ENCODE peak calls at places on chromosome 5, in five cellular contexts. One of them, this sample, is unnamed.

GRCh38 chr5:113489299-113489698 is 1.0 kb upstream of the MCC start:
- DNase-seq in left ventricle myocardium inferior: no peak
- DNase-seq in A549: peak
- DNase-seq in lower lobe of right lung: no peak
- DNase-seq in dorsolateral prefrontal cortex: no peak
- DNase-seq in this sample: no peak

GRCh38 chr5:172533058-172533398 is 78.7 kb upstream of the SH3PXD2B start:
- DNase-seq in left ventricle myocardium inferior: no peak
- DNase-seq in A549: no peak
- DNase-seq in lower lobe of right lung: no peak
- DNase-seq in dorsolateral prefrontal cortex: no peak
- DNase-seq in this sample: peak

GRCh38 chr5:72604111-72604792 is 97.0 kb upstream of the ZNF366 start:
- DNase-seq in left ventricle myocardium inferior: no peak
- DNase-seq in A549: no peak
- DNase-seq in lower lobe of right lung: no peak
- DNase-seq in dorsolateral prefrontal cortex: no peak
- DNase-seq in this sample: no peak

GRCh38 chr5:138649775-138650174 is 74.6 kb upstream of the HSPA9 start:
- DNase-seq in left ventricle myocardium inferior: no peak
- DNase-seq in A549: no peak
- DNase-seq in lower lobe of right lung: no peak
- DNase-seq in dorsolateral prefrontal cortex: no peak
- DNase-seq in this sample: no peak

GRCh38 chr5:148393390-148393741 is 9.6 kb downstream of the FBXO38 start:
- DNase-seq in left ventricle myocardium inferior: no peak
- DNase-seq in A549: no peak
- DNase-seq in lower lobe of right lung: no peak
- DNase-seq in dorsolateral prefrontal cortex: no peak
- DNase-seq in this sample: no peak

GRCh38 chr5:132226516-132227234 is 978 bp downstream of the P4HA2 start:
- DNase-seq in left ventricle myocardium inferior: no peak
- DNase-seq in A549: no peak
- DNase-seq in lower lobe of right lung: no peak
- DNase-seq in dorsolateral prefrontal cortex: no peak
- DNase-seq in this sample: peak

GRCh38 chr5:160675988-160676387 is 176.0 kb downstream of the ATP10B start:
- DNase-seq in left ventricle myocardium inferior: no peak
- DNase-seq in A549: no peak
- DNase-seq in lower lobe of right lung: no peak
- DNase-seq in dorsolateral prefrontal cortex: no peak
- DNase-seq in this sample: no peak

GRCh38 chr5:170491479-170491878 is 12.3 kb upstream of the KCNIP1 start:
- DNase-seq in left ventricle myocardium inferior: no peak
- DNase-seq in A549: no peak
- DNase-seq in lower lobe of right lung: no peak
- DNase-seq in dorsolateral prefrontal cortex: no peak
- DNase-seq in this sample: no peak

GRCh38 chr5:120788481-120788880 is 324.4 kb downstream of the PRR16 start:
- DNase-seq in left ventricle myocardium inferior: no peak
- DNase-seq in A549: no peak
- DNase-seq in lower lobe of right lung: no peak
- DNase-seq in dorsolateral prefrontal cortex: no peak
- DNase-seq in this sample: no peak

GRCh38 chr5:154190652-154191304 is at the start of gene GALNT10:
- DNase-seq in left ventricle myocardium inferior: peak
- DNase-seq in A549: peak
- DNase-seq in lower lobe of right lung: peak
- DNase-seq in dorsolateral prefrontal cortex: no peak
- DNase-seq in this sample: peak

GRCh38 chr5:171827162-171827561 is 41.5 kb downstream of the SMIM23 start:
- DNase-seq in left ventricle myocardium inferior: no peak
- DNase-seq in A549: no peak
- DNase-seq in lower lobe of right lung: no peak
- DNase-seq in dorsolateral prefrontal cortex: no peak
- DNase-seq in this sample: no peak

GRCh38 chr5:132559661-132560060 is 2.9 kb downstream of the RAD50 start:
- DNase-seq in left ventricle myocardium inferior: no peak
- DNase-seq in A549: no peak
- DNase-seq in lower lobe of right lung: no peak
- DNase-seq in dorsolateral prefrontal cortex: no peak
- DNase-seq in this sample: no peak

GRCh38 chr5:124721336-124721735 is 25.1 kb downstream of the ZNF608 start:
- DNase-seq in left ventricle myocardium inferior: no peak
- DNase-seq in A549: no peak
- DNase-seq in lower lobe of right lung: no peak
- DNase-seq in dorsolateral prefrontal cortex: no peak
- DNase-seq in this sample: no peak

GRCh38 chr5:131610198-131611063 is 24.6 kb downstream of the RAPGEF6 start:
- DNase-seq in left ventricle myocardium inferior: no peak
- DNase-seq in A549: peak
- DNase-seq in lower lobe of right lung: no peak
- DNase-seq in dorsolateral prefrontal cortex: no peak
- DNase-seq in this sample: no peak

GRCh38 chr5:132001647-132002561 is 9.6 kb downstream of the ACSL6 start:
- DNase-seq in left ventricle myocardium inferior: no peak
- DNase-seq in A549: no peak
- DNase-seq in lower lobe of right lung: peak
- DNase-seq in dorsolateral prefrontal cortex: peak
- DNase-seq in this sample: no peak

GRCh38 chr5:81884871-81885270 is 87.0 kb upstream of the ATG10 start:
- DNase-seq in left ventricle myocardium inferior: no peak
- DNase-seq in A549: no peak
- DNase-seq in lower lobe of right lung: no peak
- DNase-seq in dorsolateral prefrontal cortex: no peak
- DNase-seq in this sample: no peak

GRCh38 chr5:168575391-168576372 is 3.5 kb downstream of the PANK3 start:
- DNase-seq in left ventricle myocardium inferior: no peak
- DNase-seq in A549: no peak
- DNase-seq in lower lobe of right lung: no peak
- DNase-seq in dorsolateral prefrontal cortex: no peak
- DNase-seq in this sample: no peak

GRCh38 chr5:64183956-64184355 is 18.3 kb downstream of the RNF180 start:
- DNase-seq in left ventricle myocardium inferior: no peak
- DNase-seq in A549: no peak
- DNase-seq in lower lobe of right lung: no peak
- DNase-seq in dorsolateral prefrontal cortex: no peak
- DNase-seq in this sample: no peak
- H3K27ac ChIP-seq in left ventricle myocardium inferior: no peak
- H3K27ac ChIP-seq in A549: no peak
- H3K27ac ChIP-seq in lower lobe of right lung: no peak
- H3K27ac ChIP-seq in dorsolateral prefrontal cortex: no peak
- H3K27ac ChIP-seq in this sample: no peak

GRCh38 chr5:150209020-150209635 is 19.3 kb downstream of the SLC6A7 start:
- DNase-seq in left ventricle myocardium inferior: no peak
- DNase-seq in A549: no peak
- DNase-seq in lower lobe of right lung: peak
- DNase-seq in dorsolateral prefrontal cortex: no peak
- DNase-seq in this sample: peak
- H3K27ac ChIP-seq in left ventricle myocardium inferior: no peak
- H3K27ac ChIP-seq in A549: no peak
- H3K27ac ChIP-seq in lower lobe of right lung: no peak
- H3K27ac ChIP-seq in dorsolateral prefrontal cortex: no peak
- H3K27ac ChIP-seq in this sample: peak

DNA sequence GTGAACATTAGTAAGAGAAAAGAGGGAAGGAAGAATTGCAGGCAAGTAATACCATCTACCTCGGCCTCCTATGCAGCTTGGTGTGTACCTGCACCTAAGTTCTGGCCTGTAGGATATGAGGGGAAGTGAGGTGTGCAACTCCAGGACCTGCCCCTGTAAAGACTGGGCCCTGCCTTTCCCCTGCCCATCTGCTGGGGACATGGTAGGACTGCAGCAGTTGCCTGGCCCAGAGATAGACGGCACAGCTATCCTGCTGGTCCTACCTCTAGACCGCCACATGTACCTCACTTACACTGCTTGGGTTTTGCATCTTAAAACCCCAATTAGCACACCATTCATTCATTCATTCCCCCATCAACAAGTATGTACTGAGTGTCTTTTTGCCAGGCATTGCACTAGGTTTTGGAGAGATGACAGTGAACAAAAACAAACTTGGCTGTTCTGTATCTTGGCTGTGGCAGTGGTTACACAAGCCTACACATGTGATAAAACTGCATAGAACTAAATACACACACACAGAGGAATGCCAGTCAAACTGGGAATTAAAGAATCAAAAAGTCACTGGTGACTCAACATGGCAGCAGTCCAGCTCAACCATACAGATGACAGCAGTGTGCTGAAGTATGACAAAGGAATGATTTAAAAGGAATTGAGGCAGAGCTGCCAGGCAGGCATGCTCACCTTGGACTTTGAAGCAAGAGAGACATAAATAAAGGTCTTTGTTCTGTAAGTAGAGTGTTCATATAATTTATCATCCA is 23.3 kb upstream of the MGAT1 start:
- DNase-seq in left ventricle myocardium inferior: no peak
- DNase-seq in A549: no peak
- DNase-seq in lower lobe of right lung: no peak
- DNase-seq in dorsolateral prefrontal cortex: no peak
- DNase-seq in this sample: no peak
- H3K27ac ChIP-seq in left ventricle myocardium inferior: peak
- H3K27ac ChIP-seq in A549: no peak
- H3K27ac ChIP-seq in lower lobe of right lung: peak
- H3K27ac ChIP-seq in dorsolateral prefrontal cortex: peak
- H3K27ac ChIP-seq in this sample: peak

DNA sequence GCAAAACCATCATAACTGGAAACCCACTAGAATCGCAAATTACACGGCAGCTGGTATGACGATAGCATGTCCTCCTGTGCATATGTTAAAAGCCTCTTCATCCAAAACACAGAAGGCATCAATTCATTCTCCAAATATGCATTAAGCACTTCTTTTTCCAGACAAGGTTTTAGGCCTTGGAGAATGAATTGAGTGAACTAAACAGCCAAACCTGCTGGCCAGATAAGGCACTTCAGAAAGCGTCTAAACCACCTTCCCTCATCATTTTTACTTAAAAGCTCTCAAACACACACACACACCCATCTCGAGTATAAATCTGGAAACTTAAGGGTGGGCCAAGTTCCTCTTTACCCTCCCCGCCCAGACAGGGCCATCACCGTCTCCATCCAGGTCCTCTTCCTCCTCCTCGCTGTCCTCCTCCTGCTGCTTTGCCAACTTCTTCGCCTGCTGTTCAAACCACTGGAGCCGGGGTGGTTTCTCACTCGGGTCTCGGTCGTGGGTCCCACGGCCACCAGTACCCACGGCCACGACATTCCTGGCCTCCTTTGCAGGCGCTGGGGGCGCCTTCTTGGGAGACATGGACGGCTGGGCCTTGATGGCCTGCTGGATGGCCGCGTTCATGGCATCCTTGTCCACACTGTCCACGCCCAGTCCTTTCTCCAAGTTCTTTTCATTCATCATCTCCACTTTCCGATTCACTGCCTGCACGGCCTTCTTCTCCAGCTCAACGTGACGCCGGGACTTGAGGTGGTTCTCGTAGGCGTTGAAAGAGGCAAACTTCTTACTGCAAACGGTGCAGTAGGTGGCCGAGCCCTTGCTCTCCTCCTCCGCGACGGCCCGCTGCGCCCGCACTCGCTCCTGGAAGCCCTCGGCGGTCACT is 696 bp downstream of the ZNF622 start:
- DNase-seq in left ventricle myocardium inferior: no peak
- DNase-seq in A549: no peak
- DNase-seq in lower lobe of right lung: peak
- DNase-seq in dorsolateral prefrontal cortex: no peak
- DNase-seq in this sample: no peak
- H3K27ac ChIP-seq in left ventricle myocardium inferior: peak
- H3K27ac ChIP-seq in A549: peak
- H3K27ac ChIP-seq in lower lobe of right lung: peak
- H3K27ac ChIP-seq in dorsolateral prefrontal cortex: peak
- H3K27ac ChIP-seq in this sample: peak

GRCh38 chr5:89929173-89929572 is 480.4 kb downstream of the CETN3 start:
- DNase-seq in left ventricle myocardium inferior: no peak
- DNase-seq in A549: no peak
- DNase-seq in lower lobe of right lung: no peak
- DNase-seq in dorsolateral prefrontal cortex: no peak
- DNase-seq in this sample: no peak

GRCh38 chr5:89932771-89933181 is 476.8 kb downstream of the CETN3 start:
- DNase-seq in left ventricle myocardium inferior: no peak
- DNase-seq in A549: no peak
- DNase-seq in lower lobe of right lung: no peak
- DNase-seq in dorsolateral prefrontal cortex: no peak
- DNase-seq in this sample: no peak

GRCh38 chr5:89930591-89931383 is 478.8 kb downstream of the CETN3 start:
- DNase-seq in left ventricle myocardium inferior: no peak
- DNase-seq in A549: no peak
- DNase-seq in lower lobe of right lung: no peak
- DNase-seq in dorsolateral prefrontal cortex: no peak
- DNase-seq in this sample: no peak

GRCh38 chr5:89934069-89934468 is 475.5 kb downstream of the CETN3 start:
- DNase-seq in left ventricle myocardium inferior: no peak
- DNase-seq in A549: no peak
- DNase-seq in lower lobe of right lung: no peak
- DNase-seq in dorsolateral prefrontal cortex: no peak
- DNase-seq in this sample: no peak

GRCh38 chr5:89929834-89930233 is 479.7 kb downstream of the CETN3 start:
- DNase-seq in left ventricle myocardium inferior: no peak
- DNase-seq in A549: no peak
- DNase-seq in lower lobe of right lung: no peak
- DNase-seq in dorsolateral prefrontal cortex: no peak
- DNase-seq in this sample: no peak
- H3K27ac ChIP-seq in left ventricle myocardium inferior: peak
- H3K27ac ChIP-seq in A549: no peak
- H3K27ac ChIP-seq in lower lobe of right lung: no peak
- H3K27ac ChIP-seq in dorsolateral prefrontal cortex: no peak
- H3K27ac ChIP-seq in this sample: no peak

DNA sequence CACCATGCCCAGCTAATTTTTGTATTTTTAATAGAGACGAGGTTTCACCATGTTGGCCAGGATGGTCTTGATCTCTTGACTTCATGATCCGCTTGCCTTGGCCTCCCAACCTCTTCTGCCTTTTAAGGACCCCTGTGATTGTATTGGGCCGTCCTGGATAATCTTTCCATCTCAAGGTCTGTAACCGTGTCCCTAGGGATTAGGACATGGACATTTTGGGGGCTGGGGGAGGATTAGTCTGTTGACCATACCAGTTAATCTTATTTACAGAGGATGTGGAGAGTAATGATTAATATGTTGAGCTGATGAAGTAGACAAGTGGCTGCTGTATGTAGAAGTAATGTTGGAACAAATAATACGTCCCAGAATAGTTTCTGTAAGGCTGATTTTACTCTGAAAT is 23.1 kb downstream of the LNPEP start:
- DNase-seq in left ventricle myocardium inferior: no peak
- DNase-seq in A549: no peak
- DNase-seq in lower lobe of right lung: no peak
- DNase-seq in dorsolateral prefrontal cortex: no peak
- DNase-seq in this sample: no peak
- H3K27ac ChIP-seq in left ventricle myocardium inferior: no peak
- H3K27ac ChIP-seq in A549: no peak
- H3K27ac ChIP-seq in lower lobe of right lung: no peak
- H3K27ac ChIP-seq in dorsolateral prefrontal cortex: no peak
- H3K27ac ChIP-seq in this sample: peak

GRCh38 chr5:39405489-39405888 is 19.3 kb downstream of the DAB2 start:
- DNase-seq in left ventricle myocardium inferior: no peak
- DNase-seq in A549: no peak
- DNase-seq in lower lobe of right lung: no peak
- DNase-seq in dorsolateral prefrontal cortex: no peak
- DNase-seq in this sample: no peak
- H3K27ac ChIP-seq in left ventricle myocardium inferior: no peak
- H3K27ac ChIP-seq in A549: no peak
- H3K27ac ChIP-seq in lower lobe of right lung: no peak
- H3K27ac ChIP-seq in dorsolateral prefrontal cortex: no peak
- H3K27ac ChIP-seq in this sample: no peak

GRCh38 chr5:134097221-134097620 is 17.3 kb upstream of the TCF7 start:
- DNase-seq in left ventricle myocardium inferior: no peak
- DNase-seq in A549: no peak
- DNase-seq in lower lobe of right lung: no peak
- DNase-seq in dorsolateral prefrontal cortex: no peak
- DNase-seq in this sample: no peak
- H3K27ac ChIP-seq in left ventricle myocardium inferior: no peak
- H3K27ac ChIP-seq in A549: no peak
- H3K27ac ChIP-seq in lower lobe of right lung: no peak
- H3K27ac ChIP-seq in dorsolateral prefrontal cortex: no peak
- H3K27ac ChIP-seq in this sample: no peak

This sample was measured in Peyer's patch.